ENCODE peak calls at places on chromosomes 16 and 17, in nine cellular contexts. One of them, this sample, is unnamed.

GRCh38 chr16:55835578-55835977 is 2.7 kb upstream of the CES1 start:
- DNase-seq in CD8-positive, alpha-beta memory T cell: no peak
- DNase-seq in astrocyte: no peak
- DNase-seq in HL-60: peak; percentile 29
- DNase-seq in breast epithelium: no peak
- DNase-seq in epithelial cell of prostate: no peak
- DNase-seq in tibial nerve: peak; percentile 53
- DNase-seq in substantia nigra: no peak
- DNase-seq in mesendoderm: no peak
- DNase-seq in this sample: no peak

GRCh38 chr16:1456951-1457350 is 12.6 kb upstream of the CCDC154 start:
- DNase-seq in CD8-positive, alpha-beta memory T cell: no peak
- DNase-seq in astrocyte: no peak
- DNase-seq in HL-60: no peak
- DNase-seq in breast epithelium: no peak
- DNase-seq in epithelial cell of prostate: no peak
- DNase-seq in tibial nerve: no peak
- DNase-seq in substantia nigra: no peak
- DNase-seq in mesendoderm: no peak
- DNase-seq in this sample: no peak

GRCh38 chr16:83653785-83654184 is 154.0 kb upstream of the HSBP1 start:
- DNase-seq in CD8-positive, alpha-beta memory T cell: no peak
- DNase-seq in astrocyte: peak; percentile 37
- DNase-seq in HL-60: no peak
- DNase-seq in breast epithelium: no peak
- DNase-seq in epithelial cell of prostate: no peak
- DNase-seq in tibial nerve: no peak
- DNase-seq in substantia nigra: no peak
- DNase-seq in mesendoderm: no peak
- DNase-seq in this sample: no peak

GRCh38 chr17:80559688-80560290 is 15.2 kb downstream of the RPTOR start:
- DNase-seq in CD8-positive, alpha-beta memory T cell: no peak
- DNase-seq in astrocyte: peak; percentile 93
- DNase-seq in HL-60: peak; percentile 69
- DNase-seq in breast epithelium: no peak
- DNase-seq in epithelial cell of prostate: no peak
- DNase-seq in tibial nerve: no peak
- DNase-seq in substantia nigra: no peak
- DNase-seq in mesendoderm: no peak
- DNase-seq in this sample: no peak

GRCh38 chr17:10094806-10095205 is 103.6 kb downstream of the GAS7 start:
- DNase-seq in CD8-positive, alpha-beta memory T cell: no peak
- DNase-seq in astrocyte: no peak
- DNase-seq in HL-60: no peak
- DNase-seq in breast epithelium: no peak
- DNase-seq in epithelial cell of prostate: no peak
- DNase-seq in tibial nerve: no peak
- DNase-seq in substantia nigra: no peak
- DNase-seq in mesendoderm: no peak
- DNase-seq in this sample: no peak

GRCh38 chr17:33778505-33779398 is 476.3 kb upstream of the CCL2 start:
- DNase-seq in CD8-positive, alpha-beta memory T cell: peak; percentile 8
- DNase-seq in astrocyte: peak; percentile 35
- DNase-seq in HL-60: peak; percentile 43
- DNase-seq in breast epithelium: no peak
- DNase-seq in epithelial cell of prostate: peak; percentile 0
- DNase-seq in tibial nerve: peak; percentile 26
- DNase-seq in substantia nigra: peak; percentile 16
- DNase-seq in mesendoderm: peak; percentile 68
- DNase-seq in this sample: peak; percentile 72

GRCh38 chr16:49282690-49283375 is 1.2 kb upstream of the CBLN1 start:
- DNase-seq in CD8-positive, alpha-beta memory T cell: no peak
- DNase-seq in astrocyte: no peak
- DNase-seq in HL-60: no peak
- DNase-seq in breast epithelium: no peak
- DNase-seq in epithelial cell of prostate: no peak
- DNase-seq in tibial nerve: no peak
- DNase-seq in substantia nigra: peak; percentile 51
- DNase-seq in mesendoderm: peak; percentile 79
- DNase-seq in this sample: peak; percentile 63

GRCh38 chr17:75753514-75754377 is 11.2 kb downstream of the GALK1 start:
- DNase-seq in CD8-positive, alpha-beta memory T cell: peak; percentile 79
- DNase-seq in astrocyte: peak; percentile 27
- DNase-seq in HL-60: peak; percentile 59
- DNase-seq in breast epithelium: no peak
- DNase-seq in epithelial cell of prostate: no peak
- DNase-seq in tibial nerve: no peak
- DNase-seq in substantia nigra: peak; percentile 83
- DNase-seq in mesendoderm: peak; percentile 84
- DNase-seq in this sample: peak; percentile 87

GRCh38 chr16:69187387-69187890 is 475 bp downstream of the SNTB2 start:
- DNase-seq in CD8-positive, alpha-beta memory T cell: peak; percentile 39
- DNase-seq in astrocyte: no peak
- DNase-seq in HL-60: no peak
- DNase-seq in breast epithelium: peak; percentile 66
- DNase-seq in epithelial cell of prostate: no peak
- DNase-seq in tibial nerve: peak; percentile 31
- DNase-seq in substantia nigra: peak; percentile 64
- DNase-seq in mesendoderm: peak; percentile 66
- DNase-seq in this sample: peak; percentile 54

GRCh38 chr16:68283840-68284595 is 19.7 kb downstream of the SLC7A6 start:
- DNase-seq in CD8-positive, alpha-beta memory T cell: no peak
- DNase-seq in astrocyte: no peak
- DNase-seq in HL-60: no peak
- DNase-seq in breast epithelium: no peak
- DNase-seq in epithelial cell of prostate: no peak
- DNase-seq in tibial nerve: peak; percentile 63
- DNase-seq in substantia nigra: no peak
- DNase-seq in mesendoderm: no peak
- DNase-seq in this sample: no peak

GRCh38 chr16:16121185-16121727 is 102.0 kb downstream of the ABCC6 start:
- DNase-seq in CD8-positive, alpha-beta memory T cell: no peak
- DNase-seq in astrocyte: no peak
- DNase-seq in HL-60: no peak
- DNase-seq in breast epithelium: no peak
- DNase-seq in epithelial cell of prostate: no peak
- DNase-seq in tibial nerve: no peak
- DNase-seq in substantia nigra: no peak
- DNase-seq in mesendoderm: no peak
- DNase-seq in this sample: no peak

GRCh38 chr16:16122264-16122663 is 101.0 kb downstream of the ABCC6 start:
- DNase-seq in CD8-positive, alpha-beta memory T cell: no peak
- DNase-seq in astrocyte: no peak
- DNase-seq in HL-60: peak; percentile 57
- DNase-seq in breast epithelium: no peak
- DNase-seq in epithelial cell of prostate: no peak
- DNase-seq in tibial nerve: no peak
- DNase-seq in substantia nigra: no peak
- DNase-seq in mesendoderm: no peak
- DNase-seq in this sample: no peak

GRCh38 chr16:16120382-16121184 is 102.7 kb downstream of the ABCC6 start:
- DNase-seq in CD8-positive, alpha-beta memory T cell: no peak
- DNase-seq in astrocyte: no peak
- DNase-seq in HL-60: peak; percentile 24
- DNase-seq in breast epithelium: no peak
- DNase-seq in epithelial cell of prostate: no peak
- DNase-seq in tibial nerve: no peak
- DNase-seq in substantia nigra: peak; percentile 58
- DNase-seq in mesendoderm: no peak
- DNase-seq in this sample: no peak

GRCh38 chr16:16118337-16118736 is 105.0 kb downstream of the ABCC6 start:
- DNase-seq in CD8-positive, alpha-beta memory T cell: no peak
- DNase-seq in astrocyte: no peak
- DNase-seq in HL-60: no peak
- DNase-seq in breast epithelium: no peak
- DNase-seq in epithelial cell of prostate: no peak
- DNase-seq in tibial nerve: no peak
- DNase-seq in substantia nigra: no peak
- DNase-seq in mesendoderm: no peak
- DNase-seq in this sample: no peak

DNA sequence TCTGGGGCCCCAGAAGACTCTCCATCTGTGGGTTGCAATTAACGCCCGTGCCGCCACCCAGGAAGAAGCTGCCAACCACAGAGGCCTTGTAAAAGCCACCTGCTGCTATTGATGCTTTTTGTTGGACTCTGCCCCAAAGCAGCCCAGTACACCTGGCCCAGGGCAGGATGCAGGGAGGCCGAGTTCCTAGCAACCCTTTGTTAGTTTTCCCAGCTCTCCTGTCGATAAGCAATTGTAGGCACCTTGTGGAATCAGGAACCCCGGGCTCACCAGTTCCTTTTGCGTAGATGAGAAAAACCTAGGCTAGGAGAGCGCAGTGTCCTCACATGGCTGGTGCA is 103.3 kb downstream of the ABCC6 start:
- DNase-seq in CD8-positive, alpha-beta memory T cell: no peak
- DNase-seq in astrocyte: no peak
- DNase-seq in HL-60: no peak
- DNase-seq in breast epithelium: no peak
- DNase-seq in epithelial cell of prostate: no peak
- DNase-seq in tibial nerve: no peak
- DNase-seq in substantia nigra: no peak
- DNase-seq in mesendoderm: no peak
- DNase-seq in this sample: no peak
- H3K27ac ChIP-seq in CD8-positive, alpha-beta memory T cell: no peak overlapping the region
- H3K27ac ChIP-seq in astrocyte: no peak overlapping the region
- H3K27ac ChIP-seq in HL-60: no peak overlapping the region
- H3K27ac ChIP-seq in breast epithelium: no peak overlapping the region
- H3K27ac ChIP-seq in epithelial cell of prostate: no peak overlapping the region
- H3K27ac ChIP-seq in tibial nerve: no peak overlapping the region
- H3K27ac ChIP-seq in substantia nigra: peak overlapping the region; percentile 62
- H3K27ac ChIP-seq in mesendoderm: no peak overlapping the region
- H3K27ac ChIP-seq in this sample: peak overlapping the region; percentile 4

GRCh38 chr17:62797959-62798358 is 10.2 kb downstream of the MARCHF10 start:
- DNase-seq in CD8-positive, alpha-beta memory T cell: no peak
- DNase-seq in astrocyte: no peak
- DNase-seq in HL-60: no peak
- DNase-seq in breast epithelium: no peak
- DNase-seq in epithelial cell of prostate: no peak
- DNase-seq in tibial nerve: no peak
- DNase-seq in substantia nigra: no peak
- DNase-seq in mesendoderm: no peak
- DNase-seq in this sample: no peak
- H3K27ac ChIP-seq in CD8-positive, alpha-beta memory T cell: no peak overlapping the region
- H3K27ac ChIP-seq in astrocyte: no peak overlapping the region
- H3K27ac ChIP-seq in HL-60: no peak overlapping the region
- H3K27ac ChIP-seq in breast epithelium: no peak overlapping the region
- H3K27ac ChIP-seq in epithelial cell of prostate: no peak overlapping the region
- H3K27ac ChIP-seq in tibial nerve: no peak overlapping the region
- H3K27ac ChIP-seq in substantia nigra: no peak overlapping the region
- H3K27ac ChIP-seq in mesendoderm: no peak overlapping the region
- H3K27ac ChIP-seq in this sample: no peak overlapping the region

DNA sequence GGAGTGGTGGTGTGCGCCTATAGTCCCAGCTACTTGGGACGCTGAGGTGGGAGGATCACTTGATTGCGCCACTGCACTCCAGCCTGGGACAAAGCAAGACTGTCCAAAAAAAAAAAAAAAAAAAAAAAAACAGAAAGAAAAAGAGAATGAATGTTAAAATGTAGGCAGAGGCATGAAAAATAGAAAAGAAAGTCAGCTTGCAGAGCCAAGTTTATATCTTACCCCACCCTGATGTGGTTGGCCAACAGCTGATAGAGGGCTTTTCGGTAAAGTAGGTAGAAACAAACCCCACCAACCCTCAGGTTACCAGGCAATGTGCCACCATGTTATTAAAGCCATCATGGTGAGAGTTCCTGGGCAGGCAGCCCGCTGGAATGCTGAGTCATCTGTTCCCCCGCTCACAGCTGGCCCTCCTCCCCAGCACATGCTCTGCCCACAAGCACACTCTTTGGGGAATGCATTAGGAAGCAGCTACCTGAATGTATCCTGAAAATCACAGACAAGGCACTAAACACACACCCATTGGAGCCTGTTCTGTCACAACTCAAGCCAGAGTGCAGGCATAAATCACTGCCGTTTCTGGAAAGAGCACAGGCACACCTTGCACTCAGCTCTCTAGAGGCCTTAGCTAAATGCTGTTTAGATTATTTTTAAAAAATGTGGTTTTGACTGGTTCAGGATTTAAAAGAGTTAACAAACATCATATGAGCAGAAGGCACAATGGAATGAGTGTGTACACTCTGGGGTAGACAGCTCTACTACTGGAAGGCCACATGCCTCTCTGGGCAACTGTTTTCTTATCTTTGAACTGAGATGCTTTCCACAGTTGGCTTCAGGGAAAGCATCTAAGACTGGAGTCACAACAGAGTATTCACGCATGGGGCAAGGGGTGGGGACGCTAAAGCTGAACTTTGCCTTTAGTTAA is 128.5 kb downstream of the PARN start:
- DNase-seq in CD8-positive, alpha-beta memory T cell: no peak
- DNase-seq in astrocyte: peak; percentile 97
- DNase-seq in HL-60: peak; percentile 28
- DNase-seq in breast epithelium: peak; percentile 82
- DNase-seq in epithelial cell of prostate: peak; percentile 95
- DNase-seq in tibial nerve: peak; percentile 72
- DNase-seq in substantia nigra: peak; percentile 75
- DNase-seq in mesendoderm: peak; percentile 93
- DNase-seq in this sample: peak; percentile 81
- H3K27ac ChIP-seq in CD8-positive, alpha-beta memory T cell: no peak overlapping the region
- H3K27ac ChIP-seq in astrocyte: peak overlapping the region; percentile 75
- H3K27ac ChIP-seq in HL-60: no peak overlapping the region
- H3K27ac ChIP-seq in breast epithelium: peak overlapping the region; percentile 67
- H3K27ac ChIP-seq in epithelial cell of prostate: peak overlapping the region; percentile 89
- H3K27ac ChIP-seq in tibial nerve: no peak overlapping the region
- H3K27ac ChIP-seq in substantia nigra: peak overlapping the region; percentile 72
- H3K27ac ChIP-seq in mesendoderm: no peak overlapping the region
- H3K27ac ChIP-seq in this sample: peak overlapping the region; percentile 53

GRCh38 chr16:66137853-66138252 is 228.6 kb upstream of the CDH5 start:
- DNase-seq in CD8-positive, alpha-beta memory T cell: no peak
- DNase-seq in astrocyte: no peak
- DNase-seq in HL-60: no peak
- DNase-seq in breast epithelium: no peak
- DNase-seq in epithelial cell of prostate: no peak
- DNase-seq in tibial nerve: no peak
- DNase-seq in substantia nigra: no peak
- DNase-seq in mesendoderm: no peak
- DNase-seq in this sample: no peak

GRCh38 chr16:66133641-66134402 is 232.7 kb upstream of the CDH5 start:
- DNase-seq in CD8-positive, alpha-beta memory T cell: no peak
- DNase-seq in astrocyte: peak; percentile 79
- DNase-seq in HL-60: no peak
- DNase-seq in breast epithelium: no peak
- DNase-seq in epithelial cell of prostate: no peak
- DNase-seq in tibial nerve: no peak
- DNase-seq in substantia nigra: no peak
- DNase-seq in mesendoderm: no peak
- DNase-seq in this sample: no peak

GRCh38 chr16:66135838-66136237 is 230.7 kb upstream of the CDH5 start:
- DNase-seq in CD8-positive, alpha-beta memory T cell: no peak
- DNase-seq in astrocyte: no peak
- DNase-seq in HL-60: no peak
- DNase-seq in breast epithelium: no peak
- DNase-seq in epithelial cell of prostate: no peak
- DNase-seq in tibial nerve: no peak
- DNase-seq in substantia nigra: no peak
- DNase-seq in mesendoderm: no peak
- DNase-seq in this sample: no peak

GRCh38 chr16:66135376-66135775 is 231.1 kb upstream of the CDH5 start:
- DNase-seq in CD8-positive, alpha-beta memory T cell: no peak
- DNase-seq in astrocyte: peak; percentile 71
- DNase-seq in HL-60: no peak
- DNase-seq in breast epithelium: no peak
- DNase-seq in epithelial cell of prostate: no peak
- DNase-seq in tibial nerve: peak; percentile 39
- DNase-seq in substantia nigra: no peak
- DNase-seq in mesendoderm: no peak
- DNase-seq in this sample: no peak

GRCh38 chr16:66134875-66135274 is 231.6 kb upstream of the CDH5 start:
- DNase-seq in CD8-positive, alpha-beta memory T cell: no peak
- DNase-seq in astrocyte: no peak
- DNase-seq in HL-60: no peak
- DNase-seq in breast epithelium: no peak
- DNase-seq in epithelial cell of prostate: no peak
- DNase-seq in tibial nerve: no peak
- DNase-seq in substantia nigra: no peak
- DNase-seq in mesendoderm: no peak
- DNase-seq in this sample: no peak
- H3K27ac ChIP-seq in CD8-positive, alpha-beta memory T cell: no peak overlapping the region
- H3K27ac ChIP-seq in astrocyte: no peak overlapping the region
- H3K27ac ChIP-seq in HL-60: no peak overlapping the region
- H3K27ac ChIP-seq in breast epithelium: no peak overlapping the region
- H3K27ac ChIP-seq in epithelial cell of prostate: no peak overlapping the region
- H3K27ac ChIP-seq in tibial nerve: no peak overlapping the region
- H3K27ac ChIP-seq in substantia nigra: no peak overlapping the region
- H3K27ac ChIP-seq in mesendoderm: no peak overlapping the region
- H3K27ac ChIP-seq in this sample: no peak overlapping the region